ENCODE peak calls at places on chromosome 9, in five cellular contexts. K is cardiac muscle cell, M is left ventricle myocardium superior, G is D721Med, O is epithelial cell of prostate. B is an unnamed sample.

GRCh38 chr9:6564370-6564769 is 81.2 kb downstream of the GLDC start:
- DNase-seq in K (no peak), O (no peak), G (no peak), M (no peak), B (no peak)

GRCh38 chr9:89877051-89878002 is 272.5 kb downstream of the GADD45G start:
- DNase-seq in K (no peak), G (no peak), M (no peak), O (no peak), B (no peak)

GRCh38 chr9:8221462-8221861 is 421.9 kb upstream of the DMAC1 start:
- DNase-seq in O (no peak), G (no peak), M (no peak), K (no peak), B (no peak)

GRCh38 chr9:134643306-134643705 is 1.7 kb downstream of the COL5A1 start:
- DNase-seq in K (no peak), M (no peak), O (no peak), G (no peak), B (no peak)

GRCh38 chr9:78014776-78015175 is 16.8 kb downstream of the GNAQ start:
- DNase-seq in K (no peak), M (no peak), G (no peak), O (no peak), B (no peak)

GRCh38 chr9:131784882-131785281 is 45.0 kb upstream of the RAPGEF1 start:
- DNase-seq in O (no peak), K (no peak), M (no peak), G (no peak), B (no peak)

GRCh38 chr9:37156781-37157356 is 36.5 kb downstream of the ZCCHC7 start:
- DNase-seq in M (no peak), G (no peak), K (no peak), O (peak), B (no peak)

GRCh38 chr9:126957687-126958053 is 43.1 kb downstream of the RALGPS1 start:
- DNase-seq in M (no peak), G (no peak), K (peak), O (no peak), B (no peak)

GRCh38 chr9:107299437-107299836 is 16.4 kb downstream of the RAD23B start:
- DNase-seq in O (no peak), G (no peak), M (no peak), K (no peak), B (no peak)

GRCh38 chr9:122099271-122099869 is 6.3 kb upstream of the TTLL11 start:
- DNase-seq in O (no peak), K (peak), M (peak), G (no peak), B (peak)

GRCh38 chr9:33250458-33250995 is 10.6 kb downstream of the SPINK4 start:
- DNase-seq in O (peak), K (no peak), M (no peak), G (no peak), B (no peak)

GRCh38 chr9:116008278-116008677 is 145.3 kb upstream of the PAPPA start:
- DNase-seq in G (no peak), M (no peak), O (no peak), K (no peak), B (peak)

GRCh38 chr9:88746029-88746743 is 211.2 kb downstream of the NXNL2 start:
- DNase-seq in K (no peak), M (peak), O (peak), G (no peak), B (peak)

B was measured in left kidney.